ENCODE peak calls at places on chromosomes 16 and 17, in six cellular contexts. F, T, V, X, P and E are unnamed samples.

GRCh38 chr17:78383725-78384471 is 5.4 kb downstream of the PGS1 start:
- DNase-seq in F (peak), T (peak), V (peak), X (peak), P (no peak), E (peak)

GRCh38 chr17:46266656-46267544 is 28.0 kb upstream of the LRRC37A start:
- DNase-seq in F (peak), T (peak), V (peak), X (peak), P (peak), E (peak)

GRCh38 chr16:79601092-79601977 is 798 bp upstream of the MAF start:
- DNase-seq in F (no peak), T (peak), V (peak), X (peak), P (peak), E (peak)

GRCh38 chr17:29565643-29566472 is 979 bp downstream of the ABHD15 start:
- DNase-seq in F (no peak), T (peak), V (no peak), X (peak), P (peak), E (peak)

GRCh38 chr16:70156207-70156978 is 17.2 kb upstream of the CLEC18C start:
- DNase-seq in F (no peak), T (no peak), V (no peak), X (peak), P (no peak), E (no peak)

GRCh38 chr16:11094838-11095565 is 150.6 kb downstream of the CLEC16A start:
- DNase-seq in F (no peak), T (no peak), V (no peak), X (no peak), P (no peak), E (no peak)

GRCh38 chr16:10097273-10097672 is 85.0 kb downstream of the GRIN2A start:
- DNase-seq in F (peak), T (no peak), V (no peak), X (no peak), P (no peak), E (no peak)

GRCh38 chr17:65572581-65573282 is 11.3 kb upstream of the AXIN2 start:
- DNase-seq in F (no peak), T (no peak), V (no peak), X (no peak), P (no peak), E (no peak)

GRCh38 chr17:83056583-83057396 is 22.6 kb upstream of the METRNL start:
- DNase-seq in F (peak), T (peak), V (peak), X (no peak), P (no peak), E (no peak)

GRCh38 chr17:927611-928461 is 51.7 kb downstream of the NXN start:
- DNase-seq in F (peak), T (peak), V (no peak), X (peak), P (peak), E (peak)

GRCh38 chr17:67223924-67224323 is 21.1 kb downstream of the HELZ start:
- DNase-seq in F (no peak), T (no peak), V (no peak), X (no peak), P (peak), E (no peak)

GRCh38 chr17:28385037-28385797 is 13.7 kb downstream of the SARM1 start:
- DNase-seq in F (no peak), T (no peak), V (no peak), X (no peak), P (no peak), E (no peak)

GRCh38 chr17:14356043-14356637 is 55.3 kb downstream of the HS3ST3B1 start:
- DNase-seq in F (no peak), T (no peak), V (no peak), X (no peak), P (no peak), E (no peak)

GRCh38 chr16:86676216-86676800 is 98.0 kb downstream of the FOXL1 start:
- DNase-seq in F (peak), T (peak), V (no peak), X (peak), P (peak), E (peak)

GRCh38 chr17:27762527-27763305 is 37.6 kb downstream of the NOS2 start:
- DNase-seq in F (peak), T (peak), V (peak), X (peak), P (peak), E (peak)